ENCODE peak calls at places on chromosomes 11 and 22, in eight cellular contexts. M is T-helper 17 cell; R is naive thymus-derived CD8-positive, alpha-beta T cell; P is HCT116; J is stimulated activated naive B cell treated with anti-CD40 and anti-IgM and Interleukin-4, amounts not matched to agents 10 μg/mL and 1 μg/mL and 100 μg/mL, for 72 hours; L is left lung; E is esophagus mucosa; X is T-cell. V is an unnamed sample.

GRCh38 chr11:4480577-4481539 is 1.6 kb upstream of the OR52K1 start:
- ATAC-seq in M (no peak), L (no peak), J (no peak), P (peak; percentile 62), R (no peak), X (no peak), E (peak; percentile 42), V (no peak)

GRCh38 chr11:45906096-45906682 is 882 bp downstream of the FREY1 start:
- ATAC-seq in M (peak; percentile 15), X (no peak), P (peak; percentile 23), R (no peak), L (no peak), E (no peak), J (peak; percentile 36), V (peak; percentile 2)

GRCh38 chr11:12088047-12088481 is 22.3 kb upstream of the MICAL2 start:
- ATAC-seq in M (peak; percentile 41), R (peak; percentile 24), L (no peak), J (no peak), X (no peak), P (peak; percentile 54), E (peak; percentile 55), V (no peak)

GRCh38 chr11:8917157-8917820 is 6.3 kb downstream of the AKIP1 start:
- ATAC-seq in M (no peak), L (peak; percentile 93), P (peak; percentile 67), J (no peak), R (no peak), E (no peak), X (no peak), V (no peak)

GRCh38 chr22:36246718-36247117 is 6.2 kb upstream of the APOL1 start:
- ATAC-seq in P (no peak), R (no peak), E (no peak), M (no peak), L (no peak), J (no peak), X (no peak), V (no peak)

GRCh38 chr11:10898763-10899541 is 41.1 kb upstream of the ZBED5 start:
- ATAC-seq in R (no peak), X (no peak), P (no peak), L (peak; percentile 30), M (no peak), E (no peak), J (peak; percentile 5), V (no peak)

GRCh38 chr11:35427158-35427557 is 7.8 kb upstream of the SLC1A2 start:
- ATAC-seq in R (no peak), P (no peak), M (no peak), E (no peak), X (no peak), J (no peak), L (peak; percentile 82), V (no peak)

GRCh38 chr11:43954241-43954640 is 11.8 kb downstream of the C11orf96 start:
- ATAC-seq in R (no peak), M (no peak), J (no peak), X (no peak), L (no peak), P (no peak), E (no peak), V (no peak)

GRCh38 chr11:102117472-102118113 is 7.3 kb downstream of the YAP1 start:
- ATAC-seq in J (no peak), E (no peak), P (no peak), L (no peak), R (no peak), M (no peak), X (no peak), V (no peak)

GRCh38 chr11:64751136-64751535 is 7.2 kb upstream of the RASGRP2 start:
- ATAC-seq in E (no peak), R (no peak), J (no peak), X (no peak), P (no peak), L (no peak), M (no peak), V (no peak)

GRCh38 chr11:12938590-12939247 is 70.4 kb upstream of the RASSF10 start:
- ATAC-seq in M (no peak), P (no peak), X (no peak), L (no peak), R (no peak), J (no peak), E (no peak), V (no peak)